ENCODE peak calls at places on chromosome 12, in four cellular contexts. J, G, L and B are unnamed samples.

GRCh38 chr12:24894869-24895268 is 54.0 kb downstream of the BCAT1 start:
- DNase-seq in J (no peak), G (no peak), L (no peak), B (no peak)

GRCh38 chr12:15719230-15719629 is 70.0 kb downstream of the EPS8 start:
- DNase-seq in J (no peak), G (no peak), L (no peak), B (no peak)

GRCh38 chr12:38175538-38175937 is 141.0 kb upstream of the ALG10B start:
- DNase-seq in J (no peak), G (no peak), L (no peak), B (no peak)

GRCh38 chr12:84706374-84706773 is 206.2 kb downstream of the SLC6A15 start:
- DNase-seq in J (no peak), G (no peak), L (no peak), B (no peak)

GRCh38 chr12:99523853-99524252 is 123.7 kb upstream of the GARIN6 start:
- DNase-seq in J (no peak), G (no peak), L (no peak), B (no peak)

GRCh38 chr12:92063641-92064040 is 82.0 kb downstream of the BTG1 start:
- DNase-seq in J (no peak), G (no peak), L (no peak), B (no peak)

GRCh38 chr12:131052891-131053290 is 99.2 kb downstream of the ADGRD1 start:
- DNase-seq in J (no peak), G (no peak), L (no peak), B (no peak)

GRCh38 chr12:95623554-95624170 is 72.4 kb upstream of the USP44 start:
- DNase-seq in J (peak), G (peak), L (peak), B (peak)

GRCh38 chr12:53485955-53486729 is 13.1 kb downstream of the MAP3K12 start:
- DNase-seq in J (no peak), G (no peak), L (no peak), B (no peak)

GRCh38 chr12:114152890-114153289 is 186.8 kb upstream of the RBM19 start:
- DNase-seq in J (no peak), G (no peak), L (no peak), B (no peak)

GRCh38 chr12:51246254-51246853 is 7.7 kb downstream of the DAZAP2 start:
- DNase-seq in J (no peak), G (peak), L (peak), B (no peak)

GRCh38 chr12:96195845-96196451 is 1.8 kb downstream of the ELK3 start:
- DNase-seq in J (no peak), G (peak), L (peak), B (no peak)

GRCh38 chr12:12979731-12980259 is 20.3 kb downstream of the HEBP1 start:
- DNase-seq in J (no peak), G (no peak), L (no peak), B (no peak)

GRCh38 chr12:75760481-75761324 is 249.3 kb upstream of the KRR1 start:
- DNase-seq in J (no peak), G (no peak), L (no peak), B (no peak)

GRCh38 chr12:6444031-6444430 is 724 bp upstream of the CD27 start:
- DNase-seq in J (no peak), G (no peak), L (no peak), B (no peak)

GRCh38 chr12:88163371-88163770 is 21.3 kb downstream of the TMTC3 start:
- DNase-seq in J (no peak), G (no peak), L (no peak), B (no peak)

GRCh38 chr12:27179399-27180214 is 64.5 kb upstream of the STK38L start:
- DNase-seq in J (peak), G (no peak), L (no peak), B (peak)

GRCh38 chr12:11497995-11498394 is 102.6 kb upstream of the PRB2 start:
- DNase-seq in J (no peak), G (no peak), L (no peak), B (no peak)

GRCh38 chr12:127411981-127412380 is 855.0 kb upstream of the TMEM132C start:
- DNase-seq in J (no peak), G (no peak), L (no peak), B (no peak)

GRCh38 chr12:127411141-127411915 is 855.6 kb upstream of the TMEM132C start:
- DNase-seq in J (no peak), G (no peak), L (no peak), B (no peak)

GRCh38 chr12:127416796-127417195 is 850.2 kb upstream of the TMEM132C start:
- DNase-seq in J (no peak), G (no peak), L (no peak), B (no peak)

DNA sequence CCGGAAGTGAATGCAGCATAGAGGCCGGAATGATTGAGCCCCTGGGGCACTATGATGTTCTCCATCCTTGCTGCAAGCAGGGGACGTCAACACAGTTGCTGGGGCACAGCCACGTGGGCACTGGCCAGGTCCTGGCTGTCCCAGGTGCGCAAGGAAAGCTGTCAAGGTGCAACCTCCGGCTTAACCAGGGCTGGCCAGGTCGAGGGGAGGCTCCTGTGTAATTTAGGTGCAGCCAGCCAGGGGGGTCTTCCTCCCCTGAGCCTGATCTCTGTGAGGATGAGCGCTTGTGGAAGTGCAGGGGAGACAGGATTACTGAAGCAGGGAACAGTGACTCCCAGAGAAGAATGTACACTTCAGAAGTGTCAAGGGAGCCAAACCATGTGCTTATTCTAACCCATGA is 852.8 kb upstream of the TMEM132C start:
- DNase-seq in J (no peak), G (no peak), L (no peak), B (no peak)
- TF ChIP-seq FOXM1 in J (no peak), G (no peak), L (no peak), B (no peak)

DNA sequence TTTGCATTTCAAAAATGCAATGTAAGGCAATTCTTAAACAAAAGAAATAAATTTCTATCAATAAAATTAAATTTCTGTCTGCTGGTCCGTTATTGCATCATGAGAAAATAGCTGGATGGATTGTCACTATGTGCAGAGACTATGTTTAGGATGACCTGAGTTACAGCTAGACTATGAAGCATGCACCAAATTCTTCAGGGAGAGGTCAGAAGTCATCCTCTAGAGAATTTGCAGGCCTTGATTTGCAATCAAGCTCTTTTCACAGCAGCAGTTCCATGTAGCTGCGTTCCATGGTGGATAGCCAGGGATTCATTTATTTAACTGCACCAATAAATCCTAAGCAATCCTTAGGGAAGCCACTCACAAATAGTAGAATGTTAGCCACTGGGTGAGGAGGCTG is 253.7 kb downstream of the MSRB3 start:
- DNase-seq in J (no peak), G (no peak), L (no peak), B (no peak)
- TF ChIP-seq FOXM1 in J (no peak), G (no peak), L (no peak), B (no peak)

DNA sequence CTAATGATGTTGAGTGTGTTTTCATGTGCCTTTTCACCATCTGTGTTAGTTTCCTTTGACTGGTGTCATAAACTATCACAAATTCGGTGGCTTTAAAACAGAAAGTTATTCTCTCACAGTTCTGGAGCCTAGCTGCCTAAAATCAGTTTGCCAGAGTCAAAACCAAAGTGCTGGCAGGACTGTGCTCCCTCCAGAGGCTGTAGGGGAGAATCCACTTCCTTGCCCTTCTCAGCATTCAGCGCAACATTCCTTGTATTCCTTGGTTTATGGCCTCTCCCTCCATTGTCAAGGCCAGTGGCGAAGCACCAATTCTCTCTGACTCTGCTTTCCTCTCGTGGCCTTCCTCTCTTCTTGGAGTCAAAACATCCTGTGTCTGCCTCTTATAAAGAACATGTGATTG is 174.2 kb upstream of the PDE3A start:
- DNase-seq in J (peak), G (no peak), L (no peak), B (no peak)
- TF ChIP-seq FOXM1 in J (no peak), G (no peak), L (no peak), B (no peak)

DNA sequence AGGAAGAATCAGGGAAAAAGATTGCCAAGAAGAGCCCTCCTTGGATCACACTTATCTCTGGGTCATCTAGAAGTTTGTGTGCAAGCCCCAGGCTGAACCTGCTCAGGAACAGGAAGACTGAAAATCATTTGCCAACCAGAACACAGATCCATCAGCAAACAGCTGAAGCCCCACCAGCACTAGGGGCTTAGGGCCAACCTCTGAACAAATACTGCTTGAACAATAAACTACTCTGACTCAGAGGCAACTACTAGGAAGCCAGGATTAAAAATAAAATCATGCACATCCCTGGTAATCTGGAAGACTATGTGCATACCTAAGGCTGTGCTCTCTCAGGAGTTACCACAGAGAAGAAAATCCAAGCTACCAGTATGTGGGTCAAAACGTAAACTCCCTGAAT is 15.8 kb downstream of the GALNT8 start:
- DNase-seq in J (no peak), G (no peak), L (no peak), B (no peak)
- TF ChIP-seq FOXM1 in J (no peak), G (no peak), L (no peak), B (no peak)

GRCh38 chr12:124910561-124911478 is 3.6 kb downstream of the UBC start:
- DNase-seq in J (no peak), G (no peak), L (no peak), B (no peak)
- TF ChIP-seq FOXM1 in J (no peak), G (no peak), L (no peak), B (no peak)

GRCh38 chr12:81896771-81897170 is 137.6 kb upstream of the PPFIA2 start:
- DNase-seq in J (no peak), G (no peak), L (no peak), B (no peak)
- TF ChIP-seq FOXM1 in J (no peak), G (no peak), L (no peak), B (no peak)

GRCh38 chr12:77118696-77119095 is 53.3 kb upstream of the E2F7 start:
- DNase-seq in J (no peak), G (no peak), L (no peak), B (no peak)

GRCh38 chr12:77120156-77120555 is 54.8 kb upstream of the E2F7 start:
- DNase-seq in J (no peak), G (no peak), L (no peak), B (no peak)

GRCh38 chr12:77122661-77123060 is 57.3 kb upstream of the E2F7 start:
- DNase-seq in J (no peak), G (no peak), L (no peak), B (no peak)

GRCh38 chr12:77122236-77122635 is 56.9 kb upstream of the E2F7 start:
- DNase-seq in J (no peak), G (no peak), L (no peak), B (peak)

GRCh38 chr12:77120695-77121094 is 55.3 kb upstream of the E2F7 start:
- DNase-seq in J (no peak), G (no peak), L (no peak), B (no peak)
- TF ChIP-seq FOXM1 in J (no peak), G (peak), L (no peak), B (no peak)

DNA sequence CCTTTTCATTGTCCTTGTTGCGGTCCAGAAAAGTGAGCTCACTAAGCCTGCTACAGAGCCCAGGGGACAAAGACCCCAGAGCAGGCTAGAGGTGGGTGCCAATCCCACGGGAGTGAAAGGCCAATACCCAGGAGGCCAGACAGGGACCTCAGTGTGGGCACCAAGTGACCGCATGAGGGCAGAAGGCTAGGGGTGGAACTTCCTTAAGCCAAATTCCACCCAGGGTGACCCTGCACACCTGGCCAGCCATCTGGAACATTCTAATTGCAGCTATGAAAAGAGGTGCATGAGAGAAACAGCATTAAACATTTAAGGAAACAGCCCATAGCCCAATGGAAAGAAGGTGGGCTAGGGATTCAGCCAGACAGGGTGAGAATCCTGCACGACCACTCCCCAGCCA is 19.4 kb downstream of the GLTP start:
- DNase-seq in J (no peak), G (no peak), L (no peak), B (no peak)
- TF ChIP-seq FOXM1 in J (no peak), G (no peak), L (no peak), B (no peak)

DNA sequence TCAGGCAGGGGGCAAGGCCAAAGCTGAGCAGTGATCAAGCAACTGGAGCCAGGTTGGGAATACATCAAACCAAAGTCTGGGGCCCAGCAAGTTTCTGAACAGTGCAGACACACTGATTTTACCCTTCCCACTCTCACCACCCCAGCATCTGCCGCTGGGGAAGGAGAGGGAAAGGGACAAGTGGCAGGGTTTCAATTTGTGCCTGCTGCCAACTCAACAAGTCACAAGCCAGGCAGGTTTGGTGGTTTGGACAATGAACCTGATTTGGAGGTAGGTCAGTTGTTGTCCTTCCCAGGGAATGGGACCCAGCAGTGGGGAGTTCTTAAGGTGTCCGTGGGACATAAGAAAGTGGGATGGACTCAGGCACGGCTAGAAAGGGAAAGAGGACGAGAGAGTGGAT is 151.9 kb upstream of the NOS1 start:
- DNase-seq in J (no peak), G (no peak), L (no peak), B (no peak)
- TF ChIP-seq FOXM1 in J (no peak), G (no peak), L (no peak), B (no peak)

GRCh38 chr12:46354111-46354798 is 18.3 kb downstream of the SLC38A2 start:
- DNase-seq in J (no peak), G (no peak), L (peak), B (no peak)

GRCh38 chr12:46356655-46357437 is 15.7 kb downstream of the SLC38A2 start:
- DNase-seq in J (no peak), G (no peak), L (no peak), B (no peak)

GRCh38 chr12:46357438-46358324 is 14.9 kb downstream of the SLC38A2 start:
- DNase-seq in J (no peak), G (no peak), L (no peak), B (peak)

GRCh38 chr12:46351861-46352595 is 20.5 kb downstream of the SLC38A2 start:
- DNase-seq in J (no peak), G (no peak), L (no peak), B (no peak)

DNA sequence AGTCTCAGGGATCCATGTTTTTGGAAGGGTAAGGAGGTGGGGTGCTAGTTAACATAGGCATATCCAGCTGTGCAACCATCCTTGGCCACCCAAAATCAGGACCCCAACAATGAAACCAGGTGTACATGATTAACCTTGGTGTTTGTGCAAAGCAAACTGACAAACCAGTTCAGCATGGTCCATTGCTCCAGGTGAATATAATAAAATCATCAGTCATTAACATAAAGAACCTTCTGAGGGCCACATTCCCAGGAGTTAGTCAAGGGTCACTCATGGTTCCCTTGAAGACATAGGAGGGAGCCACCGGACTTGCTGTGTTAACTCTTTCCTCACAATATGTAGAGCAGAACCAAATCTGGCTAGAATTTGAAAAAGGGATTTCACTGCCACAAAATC is 17.8 kb downstream of the SLC38A2 start:
- DNase-seq in J (no peak), G (no peak), L (no peak), B (no peak)
- TF ChIP-seq FOXM1 in J (no peak), G (no peak), L (no peak), B (no peak)